ENCODE peak calls at places on chromosomes 5 and 9, in four cellular contexts. V is bronchial epithelial cell, R is fibroblast of pulmonary artery, Z is astrocyte of the cerebellum. E is an unnamed sample.

GRCh38 chr5:34598177-34598794 is 57.8 kb upstream of the RAI14 start:
- DNase-seq in Z (peak), V (peak), R (peak), E (peak)

GRCh38 chr9:136329211-136329627 is 1.9 kb downstream of the GPSM1 start:
- DNase-seq in R (no peak), V (no peak), Z (no peak), E (no peak)

GRCh38 chr5:55568629-55569512 is 34.1 kb upstream of the PLPP1 start:
- DNase-seq in Z (no peak), R (no peak), V (no peak), E (no peak)

GRCh38 chr5:149133795-149134777 is 7.2 kb upstream of the ABLIM3 start:
- DNase-seq in V (peak), R (peak), Z (peak), E (no peak)

GRCh38 chr5:14144586-14145355 is 1.6 kb downstream of the TRIO start:
- DNase-seq in Z (no peak), R (peak), V (peak), E (no peak)

GRCh38 chr5:89981871-89982773 is 427.4 kb downstream of the CETN3 start:
- DNase-seq in R (no peak), V (no peak), Z (no peak), E (no peak)

GRCh38 chr9:117487555-117488175 is 72.8 kb upstream of the ASTN2 start:
- DNase-seq in Z (peak), R (peak), V (peak), E (no peak)

GRCh38 chr5:143309661-143310431 is 93.6 kb downstream of the NR3C1 start:
- DNase-seq in Z (no peak), V (peak), R (peak), E (no peak)

GRCh38 chr9:106816524-106816923 is 46.4 kb upstream of the ZNF462 start:
- DNase-seq in R (no peak), V (no peak), Z (no peak), E (no peak)

GRCh38 chr5:179293276-179293675 is 52.0 kb downstream of the ADAMTS2 start:
- DNase-seq in V (no peak), Z (no peak), R (no peak), E (no peak)

GRCh38 chr9:124481115-124481514 is 26.1 kb downstream of the NR5A1 start:
- DNase-seq in R (no peak), Z (no peak), V (no peak), E (no peak)

GRCh38 chr9:110875275-110875674 is 163.0 kb downstream of the LPAR1 start:
- DNase-seq in V (no peak), Z (no peak), R (no peak), E (no peak)

GRCh38 chr9:98887918-98888510 is 55.7 kb upstream of the COL15A1 start:
- DNase-seq in V (peak), Z (no peak), R (peak), E (no peak)

DNA sequence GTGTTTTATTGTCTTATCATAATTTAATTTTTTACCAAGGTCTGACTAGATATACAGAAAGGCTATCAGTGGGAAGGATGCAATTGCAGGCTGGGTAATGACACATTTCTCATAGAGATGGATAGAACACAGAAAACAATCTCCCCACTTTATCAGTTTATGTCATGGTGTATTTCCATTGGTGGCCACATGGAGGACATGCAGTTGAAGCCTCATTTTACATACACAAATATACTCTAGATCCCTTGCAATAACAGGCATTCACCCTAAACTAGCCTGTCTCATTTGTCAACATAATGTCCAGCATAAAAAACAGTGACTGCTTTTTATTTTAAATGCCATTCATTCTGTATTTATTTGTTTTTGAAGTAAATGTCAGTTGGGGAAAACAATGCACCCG is 526.3 kb downstream of the GABRG2 start:
- DNase-seq in R (no peak), V (peak), Z (no peak), E (no peak)
- TF ChIP-seq CTCF in R (no peak), V (peak), Z (peak), E (peak)

GRCh38 chr5:77491783-77492652 is at the start of gene WDR41:
- DNase-seq in Z (peak), R (peak), V (peak), E (peak)

GRCh38 chr5:77494935-77495334 is 2.8 kb upstream of the WDR41 start:
- DNase-seq in Z (no peak), R (no peak), V (no peak), E (no peak)

DNA sequence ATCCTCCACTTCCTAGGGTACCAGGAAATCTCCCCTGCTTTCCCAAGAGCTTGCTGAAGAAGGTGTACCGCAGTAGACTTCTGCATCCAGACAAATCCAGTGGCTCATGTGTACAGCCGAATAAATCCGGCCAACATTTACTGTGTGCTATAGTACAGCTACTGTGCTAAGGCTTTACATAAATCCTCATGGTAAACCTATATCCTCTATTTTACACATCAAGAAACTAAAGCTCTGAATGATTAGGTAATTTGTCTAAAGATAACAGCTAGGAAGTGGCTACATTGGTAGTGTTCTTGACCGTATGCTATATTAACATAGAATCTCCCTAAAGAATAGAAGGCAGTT is 511 bp upstream of the WDR41 start:
- DNase-seq in R (no peak), Z (no peak), V (no peak), E (no peak)
- H3K4me3 ChIP-seq in R (peak), Z (peak), V (peak), E (peak)

GRCh38 chr5:76144892-76145291 is 61.7 kb downstream of the SV2C start:
- DNase-seq in R (no peak), Z (no peak), V (no peak), E (no peak)

GRCh38 chr5:76143884-76144283 is 60.7 kb downstream of the SV2C start:
- DNase-seq in Z (no peak), R (no peak), V (no peak), E (no peak)

DNA sequence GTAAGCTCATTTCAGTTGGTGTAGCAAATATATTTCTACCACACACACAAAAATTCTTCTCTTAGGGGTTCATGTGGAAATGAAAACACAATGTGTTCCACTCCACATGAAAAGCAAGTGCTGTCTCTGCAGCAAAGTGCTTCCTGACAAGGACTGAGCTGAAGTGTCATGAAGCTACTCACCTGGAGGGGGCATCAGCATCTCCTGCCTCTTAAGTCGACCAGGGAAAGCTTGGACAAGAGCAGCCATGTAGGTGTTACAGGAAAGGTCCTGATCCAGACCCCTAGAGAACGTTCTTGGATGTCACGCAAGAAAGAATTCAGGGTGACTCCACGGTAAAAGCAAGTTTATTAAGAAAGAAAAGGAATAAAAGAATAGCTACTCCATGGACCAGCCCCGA is 62.8 kb downstream of the SV2C start:
- DNase-seq in R (no peak), V (peak), Z (peak), E (no peak)
- TF ChIP-seq CTCF in R (no peak), V (peak), Z (no peak), E (peak)

GRCh38 chr5:159547466-159548195 is 217.3 kb upstream of the IL12B start:
- DNase-seq in V (no peak), Z (peak), R (no peak), E (no peak)
- H3K4me3 ChIP-seq in V (no peak), Z (no peak), R (no peak), E (no peak)

GRCh38 chr5:122668552-122668951 is 106.3 kb upstream of the SNX2 start:
- DNase-seq in V (no peak), R (no peak), Z (no peak), E (no peak)

GRCh38 chr5:122673343-122673742 is 101.5 kb upstream of the SNX2 start:
- DNase-seq in R (peak), V (no peak), Z (peak), E (no peak)

GRCh38 chr5:122674412-122674811 is 100.5 kb upstream of the SNX2 start:
- DNase-seq in V (peak), R (peak), Z (no peak), E (no peak)
- TF ChIP-seq CTCF in V (no peak), R (no peak), Z (no peak), E (no peak)

GRCh38 chr5:139644001-139644456 is 4.1 kb upstream of the CXXC5 start:
- DNase-seq in R (no peak), Z (no peak), V (no peak), E (no peak)
- H3K4me3 ChIP-seq in R (no peak), Z (no peak), V (no peak), E (no peak)

E was measured in epithelial cell of proximal tubule.